ENCODE peak calls at places on chromosomes 1 and 21, in five cellular contexts. One of them, this sample, is unnamed.

GRCh38 chr1:165365344-165365743 is 8.8 kb upstream of the LMX1A start:
- DNase-seq in GM12878: no peak
- DNase-seq in K562: no peak
- DNase-seq in IMR-90: no peak
- DNase-seq in A549: no peak
- DNase-seq in this sample: no peak

GRCh38 chr21:42784896-42785451 is 94.4 kb downstream of the WDR4 start:
- DNase-seq in A549: no peak
- DNase-seq in IMR-90: no peak
- DNase-seq in GM12878: no peak
- DNase-seq in K562: no peak
- DNase-seq in this sample: peak; percentile 32

GRCh38 chr1:37234941-37235418 is 200.7 kb upstream of the GRIK3 start:
- DNase-seq in A549: no peak
- DNase-seq in IMR-90: no peak
- DNase-seq in GM12878: no peak
- DNase-seq in K562: no peak
- DNase-seq in this sample: no peak

GRCh38 chr1:62417351-62417999 is 19.4 kb upstream of the USP1 start:
- DNase-seq in GM12878: no peak
- DNase-seq in K562: no peak
- DNase-seq in IMR-90: peak; percentile 52
- DNase-seq in A549: no peak
- DNase-seq in this sample: no peak

GRCh38 chr1:31878018-31878417 is 60.1 kb downstream of the PTP4A2 start:
- DNase-seq in GM12878: no peak
- DNase-seq in IMR-90: no peak
- DNase-seq in K562: no peak
- DNase-seq in A549: no peak
- DNase-seq in this sample: no peak

GRCh38 chr1:165216254-165216653 is 140.3 kb downstream of the LMX1A start:
- DNase-seq in GM12878: no peak
- DNase-seq in A549: no peak
- DNase-seq in K562: no peak
- DNase-seq in IMR-90: no peak
- DNase-seq in this sample: no peak

GRCh38 chr1:23908453-23909341 is 4.5 kb downstream of the CNR2 start:
- DNase-seq in IMR-90: no peak
- DNase-seq in A549: no peak
- DNase-seq in GM12878: peak; percentile 82
- DNase-seq in K562: peak; percentile 51
- DNase-seq in this sample: no peak

GRCh38 chr21:44353200-44353970 is at the start of gene TRPM2:
- DNase-seq in GM12878: no peak
- DNase-seq in A549: no peak
- DNase-seq in IMR-90: no peak
- DNase-seq in K562: no peak
- DNase-seq in this sample: no peak

GRCh38 chr1:42008264-42008663 is 89.5 kb upstream of the HIVEP3 start:
- DNase-seq in K562: no peak
- DNase-seq in GM12878: no peak
- DNase-seq in IMR-90: no peak
- DNase-seq in A549: no peak
- DNase-seq in this sample: no peak

GRCh38 chr1:90944006-90944405 is 77.8 kb downstream of the ZNF644 start:
- DNase-seq in GM12878: no peak
- DNase-seq in IMR-90: no peak
- DNase-seq in K562: no peak
- DNase-seq in A549: no peak
- DNase-seq in this sample: no peak

GRCh38 chr1:97906567-97907228 is 14.1 kb downstream of the DPYD start:
- DNase-seq in K562: no peak
- DNase-seq in IMR-90: peak; percentile 90
- DNase-seq in GM12878: no peak
- DNase-seq in A549: peak; percentile 5
- DNase-seq in this sample: no peak

GRCh38 chr1:174197547-174197946 is 38.2 kb downstream of the RABGAP1L start:
- DNase-seq in IMR-90: no peak
- DNase-seq in GM12878: no peak
- DNase-seq in K562: no peak
- DNase-seq in A549: no peak
- DNase-seq in this sample: no peak

GRCh38 chr1:86489242-86489878 is 20.6 kb downstream of the CLCA1 start:
- DNase-seq in GM12878: no peak
- DNase-seq in K562: no peak
- DNase-seq in A549: no peak
- DNase-seq in IMR-90: no peak
- DNase-seq in this sample: no peak

GRCh38 chr1:230758705-230759354 is 11.6 kb downstream of the CAPN9 start:
- DNase-seq in GM12878: no peak
- DNase-seq in IMR-90: no peak
- DNase-seq in A549: no peak
- DNase-seq in K562: no peak
- DNase-seq in this sample: peak; percentile 74

DNA sequence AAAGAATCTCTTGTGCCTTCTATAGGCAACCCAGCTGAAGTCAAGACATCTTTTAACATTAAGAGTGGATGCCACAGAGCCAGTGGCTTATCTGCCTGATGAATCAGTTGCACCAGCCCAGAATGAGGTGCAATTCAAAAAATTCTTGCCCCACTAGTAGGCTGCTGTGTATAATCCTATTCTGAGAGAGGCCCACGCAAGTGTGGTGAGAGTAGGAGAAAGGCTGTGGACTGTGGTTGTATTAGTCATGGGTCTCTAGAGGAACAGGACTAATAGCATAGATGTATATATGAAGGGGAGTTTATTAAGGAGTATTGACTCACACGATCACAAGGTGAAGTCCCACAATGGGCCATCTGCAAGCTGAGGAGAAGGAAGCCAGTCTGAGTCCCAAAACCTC is 216.4 kb downstream of the LTN1 start:
- DNase-seq in A549: no peak
- DNase-seq in K562: no peak
- DNase-seq in IMR-90: peak; percentile 96
- DNase-seq in GM12878: no peak
- DNase-seq in this sample: no peak
- TF ChIP-seq SMC3 in A549: no peak
- TF ChIP-seq SMC3 in K562: no peak
- TF ChIP-seq SMC3 in IMR-90: no peak
- TF ChIP-seq SMC3 in GM12878: no peak
- TF ChIP-seq SMC3 in this sample: no peak

GRCh38 chr1:211648980-211649934 is 26.2 kb downstream of the NEK2 start:
- DNase-seq in K562: peak; percentile 64
- DNase-seq in IMR-90: peak; percentile 35
- DNase-seq in A549: peak; percentile 55
- DNase-seq in GM12878: no peak
- DNase-seq in this sample: peak; percentile 80
- TF ChIP-seq RCOR1 in K562: no peak
- TF ChIP-seq RCOR1 in IMR-90: no peak
- TF ChIP-seq RCOR1 in A549: no peak
- TF ChIP-seq RCOR1 in GM12878: no peak
- TF ChIP-seq RCOR1 in this sample: no peak

GRCh38 chr1:25028910-25029599 is 99.0 kb upstream of the RUNX3 start:
- DNase-seq in GM12878: no peak
- DNase-seq in IMR-90: no peak
- DNase-seq in K562: no peak
- DNase-seq in A549: no peak
- DNase-seq in this sample: no peak

GRCh38 chr1:25033030-25033827 is 103.2 kb upstream of the RUNX3 start:
- DNase-seq in K562: no peak
- DNase-seq in IMR-90: no peak
- DNase-seq in GM12878: no peak
- DNase-seq in A549: no peak
- DNase-seq in this sample: no peak

GRCh38 chr1:25031966-25032667 is 102.0 kb upstream of the RUNX3 start:
- DNase-seq in A549: no peak
- DNase-seq in GM12878: peak; percentile 94
- DNase-seq in K562: no peak
- DNase-seq in IMR-90: peak; percentile 63
- DNase-seq in this sample: no peak

GRCh38 chr1:25031601-25031965 is 101.5 kb upstream of the RUNX3 start:
- DNase-seq in A549: no peak
- DNase-seq in K562: no peak
- DNase-seq in GM12878: no peak
- DNase-seq in IMR-90: no peak
- DNase-seq in this sample: no peak

DNA sequence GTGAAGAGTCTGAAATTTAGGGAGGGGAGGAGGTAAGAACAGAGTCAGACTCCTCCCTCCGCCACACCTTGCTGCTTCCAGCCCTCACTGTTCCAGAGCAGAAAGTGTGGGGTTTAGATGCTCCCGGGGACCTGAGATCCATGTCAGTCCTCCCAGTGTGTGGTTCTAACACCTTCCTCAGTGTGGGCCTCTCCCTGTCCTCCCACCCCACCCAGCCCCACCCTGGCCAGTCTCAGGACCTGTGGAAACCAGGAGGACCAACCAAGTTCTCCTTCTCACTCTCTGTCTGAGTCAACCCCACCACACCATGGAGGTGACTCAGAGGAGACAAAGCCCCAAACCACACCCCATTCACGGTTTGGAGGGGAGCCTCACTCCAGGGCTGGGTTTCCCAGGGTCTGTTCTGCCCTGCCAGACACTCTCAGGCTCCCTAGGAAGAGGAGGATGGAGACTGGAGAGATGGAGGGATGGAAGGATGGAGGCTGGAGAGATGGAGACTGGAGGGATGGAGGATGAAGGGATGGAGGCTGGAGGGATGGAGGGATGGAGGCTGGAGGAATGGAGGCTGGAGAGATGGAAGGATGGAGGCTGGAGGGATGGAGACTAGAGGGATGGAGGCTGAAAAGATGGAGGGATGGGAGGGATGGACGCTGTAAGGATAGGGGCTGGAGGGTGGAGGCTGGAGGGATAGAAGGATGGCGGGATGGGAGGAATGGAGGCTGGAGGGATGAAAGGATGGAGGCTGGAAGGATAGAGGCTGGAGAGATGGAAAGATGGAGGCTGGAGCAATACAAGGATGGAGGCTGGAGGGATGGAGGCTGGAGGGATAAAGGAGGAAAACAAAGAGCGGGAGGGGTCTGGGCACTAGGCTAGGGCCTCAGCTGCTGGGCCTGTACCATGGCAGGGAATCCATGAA is 100.9 kb upstream of the RUNX3 start:
- DNase-seq in IMR-90: peak; percentile 23
- DNase-seq in GM12878: peak; percentile 91
- DNase-seq in A549: no peak
- DNase-seq in K562: no peak
- DNase-seq in this sample: no peak
- TF ChIP-seq SMC3 in IMR-90: no peak
- TF ChIP-seq SMC3 in GM12878: no peak
- TF ChIP-seq SMC3 in A549: no peak
- TF ChIP-seq SMC3 in K562: no peak
- TF ChIP-seq SMC3 in this sample: no peak

GRCh38 chr1:116855220-116855619 is 54.5 kb upstream of the PTGFRN start:
- DNase-seq in A549: no peak
- DNase-seq in K562: no peak
- DNase-seq in GM12878: no peak
- DNase-seq in IMR-90: no peak
- DNase-seq in this sample: peak; percentile 37
- TF ChIP-seq RCOR1 in A549: no peak
- TF ChIP-seq RCOR1 in K562: no peak
- TF ChIP-seq RCOR1 in GM12878: no peak
- TF ChIP-seq RCOR1 in IMR-90: no peak
- TF ChIP-seq RCOR1 in this sample: no peak

DNA sequence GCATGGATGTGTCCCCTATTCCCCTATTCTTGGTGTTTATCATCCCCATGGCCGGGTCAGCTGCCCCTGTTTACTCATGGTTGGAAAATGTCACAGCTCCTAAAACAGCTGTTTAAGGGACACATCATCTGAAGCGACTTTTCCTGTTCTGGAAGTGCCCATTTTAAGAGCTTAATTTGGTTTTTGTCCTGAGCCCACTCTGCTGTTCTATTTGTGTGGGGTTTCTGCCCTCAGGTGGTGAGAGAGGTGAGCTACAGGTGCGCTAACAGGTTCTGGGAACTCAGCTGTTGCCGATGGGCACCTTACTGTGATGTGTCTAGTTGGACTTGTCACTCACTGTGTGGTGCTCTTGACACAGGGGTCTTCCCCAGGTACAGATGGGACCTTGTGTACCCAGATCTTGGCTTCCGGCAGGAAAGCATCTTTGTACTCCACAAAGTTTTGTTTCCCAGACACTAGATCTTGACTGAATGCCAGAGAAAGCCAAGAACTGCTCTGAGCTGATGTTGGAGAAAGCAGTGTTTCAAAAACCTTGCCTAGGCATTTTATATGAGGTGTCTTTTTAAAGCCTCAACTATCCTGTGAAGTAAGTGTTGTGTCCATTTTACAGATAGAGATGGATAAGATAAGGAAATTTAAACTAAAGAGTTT is 59.0 kb upstream of the CD1D start:
- DNase-seq in A549: peak; percentile 58
- DNase-seq in GM12878: no peak
- DNase-seq in IMR-90: peak; percentile 46
- DNase-seq in K562: peak; percentile 45
- DNase-seq in this sample: peak; percentile 26
- TF ChIP-seq SMC3 in A549: peak; percentile 95
- TF ChIP-seq SMC3 in GM12878: peak; percentile 36
- TF ChIP-seq SMC3 in IMR-90: peak; percentile 69
- TF ChIP-seq SMC3 in K562: peak; percentile 63
- TF ChIP-seq SMC3 in this sample: peak; percentile 70

GRCh38 chr1:58727363-58727762 is 27.5 kb upstream of the MYSM1 start:
- DNase-seq in A549: peak; percentile 33
- DNase-seq in GM12878: no peak
- DNase-seq in K562: no peak
- DNase-seq in IMR-90: peak; percentile 89
- DNase-seq in this sample: no peak
- TF ChIP-seq RCOR1 in A549: no peak
- TF ChIP-seq RCOR1 in GM12878: no peak
- TF ChIP-seq RCOR1 in K562: no peak
- TF ChIP-seq RCOR1 in IMR-90: no peak
- TF ChIP-seq RCOR1 in this sample: no peak

GRCh38 chr1:103790172-103790571 is 40.5 kb downstream of the AMY1C start:
- DNase-seq in A549: no peak
- DNase-seq in IMR-90: no peak
- DNase-seq in GM12878: no peak
- DNase-seq in K562: no peak
- DNase-seq in this sample: no peak

GRCh38 chr1:103783944-103784377 is 34.3 kb downstream of the AMY1C start:
- DNase-seq in K562: no peak
- DNase-seq in A549: no peak
- DNase-seq in IMR-90: no peak
- DNase-seq in GM12878: peak; percentile 13
- DNase-seq in this sample: no peak

GRCh38 chr1:103788377-103788776 is 38.7 kb downstream of the AMY1C start:
- DNase-seq in A549: no peak
- DNase-seq in K562: no peak
- DNase-seq in GM12878: no peak
- DNase-seq in IMR-90: no peak
- DNase-seq in this sample: no peak
- TF ChIP-seq SMC3 in A549: peak; percentile 21
- TF ChIP-seq SMC3 in K562: no peak
- TF ChIP-seq SMC3 in GM12878: peak; percentile 25
- TF ChIP-seq SMC3 in IMR-90: no peak
- TF ChIP-seq SMC3 in this sample: peak; percentile 9

This sample was measured in SK-N-SH.